ENCODE peak calls at places on chromosomes 2 and 18, in six cellular contexts. F is IMR-90, V is H9, E is mesendoderm, S is H1, G is mesenchymal stem cell. N is an unnamed sample.

GRCh38 chr2:32680937-32681336 is 53.1 kb downstream of the TTC27 start:
- DNase-seq in F (peak; percentile 56), V (no peak), E (no peak), S (no peak), G (no peak), N (no peak)

GRCh38 chr18:35836932-35837331 is 135.5 kb upstream of the RMP24 start:
- DNase-seq in F (no peak), V (no peak), E (no peak), S (no peak), G (no peak), N (no peak)

GRCh38 chr18:79200546-79201268 is 131.5 kb downstream of the ATP9B start:
- DNase-seq in F (peak; percentile 25), V (peak; percentile 85), E (peak; percentile 53), S (peak; percentile 39), G (peak; percentile 25), N (peak; percentile 30)

GRCh38 chr2:42876280-42876840 is 84.0 kb upstream of the HAAO start:
- DNase-seq in F (no peak), V (no peak), E (no peak), S (no peak), G (peak; percentile 92), N (no peak)

GRCh38 chr2:238090887-238091286 is 9.3 kb upstream of the ESPNL start:
- DNase-seq in F (no peak), V (no peak), E (no peak), S (no peak), G (no peak), N (no peak)

GRCh38 chr2:45494275-45494977 is 116.6 kb downstream of the SRBD1 start:
- DNase-seq in F (peak; percentile 79), V (no peak), E (peak; percentile 65), S (no peak), G (peak; percentile 63), N (peak; percentile 54)

GRCh38 chr2:74815955-74816354 is 18.0 kb upstream of the HK2 start:
- DNase-seq in F (no peak), V (no peak), E (no peak), S (no peak), G (no peak), N (no peak)

GRCh38 chr2:218245214-218245613 is 15.6 kb upstream of the GPBAR1 start:
- DNase-seq in F (no peak), V (no peak), E (no peak), S (no peak), G (no peak), N (no peak)

GRCh38 chr2:223010641-223011040 is 41.3 kb upstream of the KCNE4 start:
- DNase-seq in F (peak; percentile 96), V (no peak), E (no peak), S (no peak), G (no peak), N (no peak)

GRCh38 chr2:235999011-235999410 is 169.2 kb downstream of the GBX2 start:
- DNase-seq in F (no peak), V (no peak), E (no peak), S (no peak), G (no peak), N (no peak)

GRCh38 chr2:235087812-235088607 is 136.2 kb downstream of the SH3BP4 start:
- DNase-seq in F (no peak), V (no peak), E (no peak), S (no peak), G (no peak), N (peak; percentile 27)

GRCh38 chr2:158337018-158337417 is 119.5 kb downstream of the CCDC148 start:
- DNase-seq in F (no peak), V (no peak), E (peak; percentile 75), S (no peak), G (no peak), N (no peak)

GRCh38 chr2:153606623-153607022 is 128.1 kb upstream of the RPRM start:
- DNase-seq in F (no peak), V (no peak), E (no peak), S (no peak), G (no peak), N (no peak)

GRCh38 chr2:9494096-9494495 is 19.7 kb downstream of the IAH1 start:
- DNase-seq in F (no peak), V (no peak), E (no peak), S (no peak), G (no peak), N (no peak)
- H2BK15ac ChIP-seq in F (no peak overlapping the region), V (no peak overlapping the region), E (no peak overlapping the region), S (no peak overlapping the region), G (no peak overlapping the region), N (no peak overlapping the region)

DNA sequence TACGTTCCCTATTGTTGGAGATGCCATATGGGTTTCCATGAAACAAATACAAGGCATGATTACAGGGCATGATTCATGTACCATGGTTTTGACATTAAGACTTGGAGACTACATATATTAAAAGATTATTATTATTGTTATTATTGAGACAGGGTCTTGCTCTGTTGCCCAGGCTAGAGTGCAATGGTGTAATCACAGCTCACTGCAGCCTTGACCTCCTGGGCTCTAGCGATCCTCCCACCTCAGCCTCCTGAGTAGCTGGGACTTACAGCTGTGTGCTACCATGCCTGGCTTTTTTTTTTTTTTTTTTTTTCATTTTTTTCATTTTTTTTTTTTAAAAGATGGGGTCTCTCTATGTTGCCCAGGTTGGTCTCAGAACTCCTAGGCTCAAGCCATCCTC is 69.1 kb downstream of the MYOM1 start:
- DNase-seq in F (no peak), V (no peak), E (no peak), S (no peak), G (no peak), N (no peak)
- H2BK15ac ChIP-seq in F (no peak overlapping the region), V (no peak overlapping the region), E (no peak overlapping the region), S (no peak overlapping the region), G (no peak overlapping the region), N (no peak overlapping the region)

GRCh38 chr2:160126315-160126714 is 63.9 kb upstream of the PLA2R1 start:
- DNase-seq in F (no peak), V (no peak), E (no peak), S (no peak), G (no peak), N (no peak)

GRCh38 chr2:160125366-160125765 is 63.0 kb upstream of the PLA2R1 start:
- DNase-seq in F (no peak), V (no peak), E (no peak), S (no peak), G (no peak), N (no peak)

GRCh38 chr2:160125828-160126227 is 63.4 kb upstream of the PLA2R1 start:
- DNase-seq in F (no peak), V (no peak), E (peak; percentile 93), S (no peak), G (no peak), N (no peak)

DNA sequence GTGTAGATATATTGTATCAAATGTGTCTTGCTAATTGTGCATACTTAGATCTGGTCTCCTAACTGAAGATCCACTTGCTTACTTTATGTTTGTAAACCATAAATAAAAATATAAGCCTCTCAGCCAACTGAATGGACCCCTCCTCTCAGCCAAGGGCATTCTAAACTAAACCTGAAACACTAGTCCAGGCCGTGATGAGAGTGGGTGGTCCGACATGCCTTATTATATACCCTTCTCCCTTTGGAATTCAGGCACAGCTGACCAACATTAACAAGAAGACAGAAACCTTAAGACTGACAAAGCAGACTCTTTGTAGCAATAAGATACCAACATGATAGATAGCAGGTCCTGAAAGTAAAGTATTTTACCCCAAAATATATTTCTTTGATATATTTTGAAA is 64.3 kb upstream of the PLA2R1 start:
- DNase-seq in F (no peak), V (no peak), E (no peak), S (no peak), G (no peak), N (no peak)
- H2BK15ac ChIP-seq in F (no peak overlapping the region), V (no peak overlapping the region), E (no peak overlapping the region), S (no peak overlapping the region), G (no peak overlapping the region), N (no peak overlapping the region)

DNA sequence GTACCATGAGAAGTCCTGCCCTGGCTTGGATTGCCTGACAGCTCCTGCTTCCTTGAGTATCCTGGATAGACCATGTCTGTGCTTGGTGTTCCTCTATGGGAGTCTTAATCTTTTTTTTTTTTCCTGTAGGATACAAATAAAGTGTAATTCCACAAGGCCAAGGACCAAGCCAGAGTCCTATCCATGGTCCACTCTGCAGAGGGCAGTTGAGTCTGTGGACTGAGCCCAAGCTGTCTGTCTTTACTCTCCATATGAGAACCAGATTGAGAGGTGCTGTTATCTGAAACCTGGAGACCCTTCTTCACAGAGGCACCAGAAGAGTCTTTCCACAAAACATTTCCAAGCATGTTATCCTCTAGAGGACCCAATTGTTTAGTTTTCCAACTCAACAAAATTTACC is 1.4 kb upstream of the KIF3C start:
- DNase-seq in F (no peak), V (no peak), E (no peak), S (no peak), G (no peak), N (no peak)
- H2BK15ac ChIP-seq in F (no peak overlapping the region), V (no peak overlapping the region), E (no peak overlapping the region), S (no peak overlapping the region), G (no peak overlapping the region), N (no peak overlapping the region)

GRCh38 chr2:47569658-47570398 is 166.9 kb downstream of the MSH2 start:
- DNase-seq in F (peak; percentile 6), V (no peak), E (peak; percentile 50), S (no peak), G (peak; percentile 11), N (peak; percentile 26)
- H2BK15ac ChIP-seq in F (no peak overlapping the region), V (no peak overlapping the region), E (no peak overlapping the region), S (no peak overlapping the region), G (no peak overlapping the region), N (peak overlapping the region; percentile 68)

GRCh38 chr18:26497881-26498280 is 50.5 kb downstream of the KCTD1 start:
- DNase-seq in F (no peak), V (no peak), E (no peak), S (no peak), G (no peak), N (no peak)
- H2BK15ac ChIP-seq in F (no peak overlapping the region), V (no peak overlapping the region), E (no peak overlapping the region), S (no peak overlapping the region), G (no peak overlapping the region), N (no peak overlapping the region)

DNA sequence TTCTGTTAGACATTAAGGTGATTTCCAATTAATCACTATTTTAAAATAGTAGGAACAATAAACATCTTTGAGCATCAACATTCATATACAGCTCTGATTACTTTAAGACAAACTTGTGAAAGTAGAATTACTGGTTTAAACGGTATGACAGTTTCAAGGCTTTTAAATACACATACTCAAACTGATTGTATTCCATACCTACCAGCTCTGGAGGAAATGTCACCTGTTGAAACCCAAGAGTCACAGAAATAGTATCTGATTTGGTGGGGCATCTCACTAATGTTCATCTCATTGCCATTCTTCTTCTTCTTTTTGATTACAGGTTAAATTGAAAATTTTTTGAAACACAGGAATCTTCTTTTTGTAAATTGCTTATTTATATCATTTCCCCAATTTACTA is 36.2 kb downstream of the USP40 start:
- DNase-seq in F (no peak), V (no peak), E (no peak), S (no peak), G (no peak), N (no peak)
- H2BK15ac ChIP-seq in F (no peak overlapping the region), V (no peak overlapping the region), E (no peak overlapping the region), S (no peak overlapping the region), G (no peak overlapping the region), N (no peak overlapping the region)

GRCh38 chr2:195848119-195848899 is 191.3 kb downstream of the SLC39A10 start:
- DNase-seq in F (no peak), V (no peak), E (no peak), S (no peak), G (no peak), N (no peak)
- H2BK15ac ChIP-seq in F (no peak overlapping the region), V (no peak overlapping the region), E (no peak overlapping the region), S (no peak overlapping the region), G (no peak overlapping the region), N (no peak overlapping the region)

N was measured in neuronal stem cell.